ENCODE peak calls at places on chromosomes 5 and 9, in eight cellular contexts. G is sigmoid colon, Y is mesendoderm, B is osteocyte, N is kidney tubule cell, C is WTC11, P is glomerular endothelial cell, T is cardiac muscle cell. L is an unnamed sample.

GRCh38 chr9:105760053-105760452 is 65.7 kb downstream of the TMEM38B start:
- DNase-seq in G (no peak), Y (peak; percentile 1), B (no peak), N (no peak), C (no peak), P (no peak), T (peak; percentile 18), L (no peak)

GRCh38 chr5:131230406-131230805 is 33.4 kb upstream of the CDC42SE2 start:
- DNase-seq in G (no peak), Y (peak; percentile 83), B (no peak), N (no peak), C (no peak), P (no peak), T (no peak), L (no peak)

GRCh38 chr9:20722221-20722620 is 38.2 kb downstream of the FOCAD start:
- DNase-seq in G (no peak), Y (no peak), B (no peak), N (no peak), C (no peak), P (no peak), T (no peak), L (peak; percentile 36)

GRCh38 chr5:164475339-164475977 is 970.0 kb downstream of the MAT2B start:
- DNase-seq in G (no peak), Y (peak; percentile 32), B (no peak), N (peak; percentile 36), C (no peak), P (peak; percentile 14), T (peak; percentile 59), L (peak; percentile 15)

GRCh38 chr9:111301195-111301594 is 28.8 kb downstream of the OR2K2 start:
- DNase-seq in G (no peak), Y (no peak), B (no peak), N (peak; percentile 15), C (no peak), P (no peak), T (peak; percentile 75), L (no peak)

GRCh38 chr9:135928074-135928730 is 20.9 kb upstream of the CAMSAP1 start:
- DNase-seq in G (no peak), Y (no peak), B (no peak), N (no peak), C (no peak), P (no peak), T (no peak), L (no peak)

GRCh38 chr5:36998578-36998977 is 122.0 kb downstream of the NIPBL start:
- DNase-seq in G (no peak), Y (no peak), B (no peak), N (no peak), C (no peak), P (no peak), T (no peak), L (no peak)

GRCh38 chr9:95574176-95574575 is 57.4 kb upstream of the PTCH1 start:
- DNase-seq in G (no peak), Y (no peak), B (no peak), N (no peak), C (no peak), P (no peak), T (no peak), L (no peak)

GRCh38 chr5:17355585-17356346 is 138.3 kb downstream of the BASP1 start:
- DNase-seq in G (no peak), Y (no peak), B (no peak), N (peak; percentile 76), C (no peak), P (no peak), T (no peak), L (no peak)

GRCh38 chr5:1633605-1634336 is 110.0 kb upstream of the LPCAT1 start:
- DNase-seq in G (peak; percentile 91), Y (peak; percentile 94), B (no peak), N (peak; percentile 86), C (peak; percentile 76), P (no peak), T (peak; percentile 77), L (peak; percentile 38)

GRCh38 chr5:107389130-107389553 is 281.6 kb downstream of the EFNA5 start:
- DNase-seq in G (no peak), Y (no peak), B (no peak), N (peak; percentile 81), C (no peak), P (peak; percentile 83), T (peak; percentile 75), L (peak; percentile 98)

GRCh38 chr9:109190151-109190550 is 23.1 kb upstream of the FRRS1L start:
- DNase-seq in G (no peak), Y (peak; percentile 30), B (no peak), N (peak; percentile 79), C (no peak), P (no peak), T (peak; percentile 15), L (peak; percentile 16)

GRCh38 chr9:18493361-18494015 is 19.5 kb downstream of the ADAMTSL1 start:
- DNase-seq in G (no peak), Y (no peak), B (no peak), N (peak; percentile 76), C (no peak), P (no peak), T (no peak), L (no peak)

GRCh38 chr9:21965401-21965951 is 28.7 kb downstream of the CDKN2A start:
- DNase-seq in G (peak; percentile 70), Y (peak; percentile 87), B (no peak), N (peak; percentile 77), C (peak; percentile 81), P (no peak), T (peak; percentile 82), L (peak; percentile 83)

GRCh38 chr9:137128158-137129088 is 10.5 kb upstream of the GRIN1 start:
- DNase-seq in G (no peak), Y (no peak), B (no peak), N (no peak), C (no peak), P (no peak), T (no peak), L (no peak)

GRCh38 chr9:87816041-87816440 is 66.6 kb upstream of the SPATA31E1 start:
- DNase-seq in G (no peak), Y (no peak), B (no peak), N (no peak), C (no peak), P (no peak), T (peak; percentile 77), L (peak; percentile 48)

GRCh38 chr5:76764374-76764773 is 48.4 kb downstream of the F2R start:
- DNase-seq in G (no peak), Y (no peak), B (no peak), N (no peak), C (no peak), P (no peak), T (no peak), L (no peak)

GRCh38 chr9:94625835-94626234 is 13.5 kb downstream of the FBP1 start:
- DNase-seq in G (no peak), Y (no peak), B (no peak), N (no peak), C (no peak), P (no peak), T (no peak), L (no peak)

GRCh38 chr5:43484049-43484849 is 584 bp upstream of the TMEM267 start:
- DNase-seq in G (peak; percentile 91), Y (peak; percentile 92), B (peak; percentile 95), N (peak; percentile 90), C (peak; percentile 82), P (peak; percentile 66), T (peak; percentile 88), L (peak; percentile 63)

GRCh38 chr5:132055808-132056609 is 4.4 kb upstream of the IL3 start:
- DNase-seq in G (peak; percentile 61), Y (no peak), B (peak; percentile 79), N (no peak), C (no peak), P (no peak), T (no peak), L (no peak)

GRCh38 chr5:95620870-95621838 is 1.3 kb downstream of the GPR150 start:
- DNase-seq in G (no peak), Y (peak; percentile 68), B (no peak), N (peak; percentile 39), C (peak; percentile 60), P (no peak), T (peak; percentile 46), L (no peak)

GRCh38 chr5:1048861-1049838 is 40.5 kb downstream of the NKD2 start:
- DNase-seq in G (peak; percentile 57), Y (no peak), B (no peak), N (no peak), C (no peak), P (no peak), T (no peak), L (no peak)

GRCh38 chr5:50900952-50901510 is 234.6 kb downstream of the PARP8 start:
- DNase-seq in G (no peak), Y (no peak), B (no peak), N (no peak), C (no peak), P (no peak), T (no peak), L (no peak)

GRCh38 chr5:124583469-124584350 is 162.7 kb downstream of the ZNF608 start:
- DNase-seq in G (no peak), Y (no peak), B (no peak), N (peak; percentile 90), C (no peak), P (no peak), T (peak; percentile 70), L (peak; percentile 60)

GRCh38 chr9:34522091-34522887 is 501 bp downstream of the ENHO start:
- DNase-seq in G (peak; percentile 76), Y (no peak), B (no peak), N (no peak), C (no peak), P (no peak), T (no peak), L (no peak)

GRCh38 chr5:108935602-108936001 is 187.9 kb downstream of the FER start:
- DNase-seq in G (no peak), Y (no peak), B (no peak), N (no peak), C (no peak), P (no peak), T (no peak), L (no peak)

GRCh38 chr5:174097486-174098185 is 52.1 kb downstream of the NSG2 start:
- DNase-seq in G (no peak), Y (no peak), B (no peak), N (peak; percentile 43), C (no peak), P (no peak), T (no peak), L (no peak)

GRCh38 chr5:5316333-5316732 is 106.1 kb upstream of the ICE1 start:
- DNase-seq in G (no peak), Y (no peak), B (no peak), N (peak; percentile 68), C (no peak), P (no peak), T (no peak), L (no peak)